ENCODE peak calls at places on chromosomes 1 and 21, in ten cellular contexts. Y is gastrocnemius medialis, I is body of pancreas, A is stomach, S is A549, L is breast epithelium, D is sigmoid colon, R is prostate gland, N is vagina, J is heart left ventricle. W is an unnamed sample.

GRCh38 chr1:56520202-56520601 is 59.2 kb downstream of the PLPP3 start:
- DNase-seq in S (no peak), R (no peak), J (no peak), L (no peak), Y (no peak), I (no peak), N (no peak), D (no peak), A (no peak), W (no peak)

GRCh38 chr1:209860293-209860881 is 32.6 kb downstream of the UTP25 start:
- DNase-seq in N (no peak), J (peak), A (peak), S (peak), I (peak), L (no peak), D (peak), R (peak), Y (peak), W (peak)

GRCh38 chr1:30277415-30277814 is 446.0 kb downstream of the MATN1 start:
- DNase-seq in L (no peak), N (no peak), J (peak), R (no peak), D (no peak), Y (no peak), S (no peak), I (no peak), A (no peak), W (no peak)

GRCh38 chr1:31248276-31248675 is 8.6 kb upstream of the NKAIN1 start:
- DNase-seq in I (no peak), R (no peak), S (no peak), Y (no peak), A (no peak), L (no peak), J (no peak), D (no peak), N (no peak), W (no peak)

GRCh38 chr1:204990059-204990664 is 52.9 kb upstream of the CNTN2 start:
- DNase-seq in A (no peak), R (no peak), S (no peak), D (no peak), L (no peak), I (no peak), Y (no peak), N (no peak), J (no peak), W (no peak)

GRCh38 chr21:36890086-36890485 is 76.4 kb downstream of the HLCS start:
- DNase-seq in J (no peak), A (no peak), I (no peak), R (no peak), D (no peak), L (no peak), S (no peak), Y (no peak), N (no peak), W (no peak)

GRCh38 chr1:85339089-85339488 is 62.7 kb upstream of the BCL10 start:
- DNase-seq in D (no peak), I (no peak), A (no peak), N (no peak), J (no peak), L (no peak), R (no peak), Y (no peak), S (no peak), W (no peak)

GRCh38 chr21:26952274-26953066 is 14.4 kb downstream of the ADAMTS5 start:
- DNase-seq in R (no peak), L (no peak), N (no peak), I (no peak), D (no peak), A (no peak), S (no peak), J (no peak), Y (no peak), W (no peak)

GRCh38 chr1:53379662-53380002 is 51.8 kb upstream of the LRP8 start:
- DNase-seq in I (no peak), Y (no peak), L (peak), J (no peak), S (no peak), D (no peak), N (no peak), A (no peak), R (no peak), W (no peak)

GRCh38 chr1:248810727-248811513 is 14.8 kb downstream of the SH3BP5L start:
- DNase-seq in J (no peak), S (no peak), Y (no peak), L (no peak), R (no peak), A (peak), I (peak), D (no peak), N (no peak), W (peak)

GRCh38 chr1:161736332-161736969 is 13.1 kb upstream of the DUSP12 start:
- DNase-seq in N (no peak), S (peak), D (no peak), J (no peak), I (no peak), Y (no peak), A (no peak), L (no peak), R (no peak), W (no peak)

DNA sequence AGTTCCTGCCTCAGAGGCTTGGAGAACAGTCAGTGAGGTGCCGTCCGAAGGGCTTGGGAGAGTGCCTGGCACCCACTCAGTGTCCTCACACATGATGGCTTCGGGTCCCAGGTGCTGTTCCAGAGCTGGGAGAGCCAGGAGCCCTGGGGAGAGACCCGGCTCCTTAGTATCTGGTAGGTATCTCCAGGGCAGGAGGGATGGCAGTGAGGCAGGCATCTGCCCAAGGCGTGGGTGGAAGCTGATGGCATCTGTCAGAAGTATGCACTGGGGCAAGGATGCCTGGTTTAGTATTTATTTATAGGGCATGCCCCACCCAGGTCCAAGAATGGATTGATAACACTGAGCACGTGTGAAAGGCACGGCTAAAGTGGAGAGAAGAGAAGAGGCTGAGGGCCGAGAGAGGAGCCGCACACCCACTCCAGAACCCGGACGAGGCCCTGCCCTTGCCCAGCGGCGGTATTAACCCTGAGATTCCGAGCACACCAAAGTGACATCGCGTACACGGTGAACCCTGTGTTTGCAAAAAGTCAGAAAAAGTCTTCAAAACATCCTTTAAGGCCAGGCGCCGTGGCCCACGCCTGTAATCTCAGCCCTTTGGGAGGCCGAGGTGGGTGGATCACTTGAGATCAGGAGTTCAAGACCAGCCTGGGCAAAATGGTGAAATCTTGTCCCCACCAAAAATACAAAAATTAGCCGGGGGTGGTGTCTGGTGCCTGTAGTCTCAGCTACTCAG is 2.4 kb downstream of the TP73 start:
- DNase-seq in D (no peak), A (no peak), R (no peak), Y (no peak), S (no peak), L (peak), I (no peak), J (no peak), N (no peak), W (no peak)
- TF ChIP-seq POLR2A in D (no peak), A (no peak), R (no peak), Y (no peak), S (no peak), L (no peak), I (no peak), J (no peak), N (no peak), W (no peak)

DNA sequence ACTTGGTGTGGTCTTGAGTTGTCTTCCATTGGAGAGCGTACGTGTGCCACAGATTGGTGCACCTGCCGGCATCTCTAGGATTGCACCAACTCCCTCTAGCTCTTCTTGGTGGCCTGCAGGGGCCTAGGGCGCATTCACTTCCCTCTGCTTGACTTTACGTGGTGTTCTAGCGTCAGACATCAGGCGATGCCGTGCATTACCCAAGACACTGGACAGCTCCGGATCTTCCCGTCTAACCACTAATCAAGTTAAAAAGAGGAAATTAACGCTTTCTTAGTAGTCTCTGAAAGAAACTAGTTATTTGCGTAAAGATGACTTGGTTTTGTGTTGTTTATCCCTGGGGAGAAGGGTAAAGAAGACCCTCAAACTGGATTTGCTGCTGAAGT is 510 bp upstream of the IL10RB start:
- DNase-seq in A (peak), S (no peak), L (no peak), R (peak), J (peak), Y (peak), N (peak), D (peak), I (peak), W (peak)
- TF ChIP-seq CTCF in A (no peak), S (no peak), L (no peak), R (no peak), J (no peak), Y (no peak), N (no peak), D (no peak), I (no peak), W (no peak)

GRCh38 chr1:21492171-21492625 is 17.0 kb upstream of the ALPL start:
- DNase-seq in J (no peak), S (no peak), R (no peak), A (no peak), N (no peak), D (no peak), Y (no peak), I (no peak), L (no peak), W (no peak)
- H3K27ac ChIP-seq in J (no peak), S (no peak), R (no peak), A (no peak), N (no peak), D (no peak), Y (no peak), I (no peak), L (no peak), W (no peak)

GRCh38 chr1:116367256-116367949 is 5.6 kb upstream of the ATP1A1 start:
- DNase-seq in J (no peak), L (no peak), I (no peak), R (no peak), N (no peak), D (no peak), A (no peak), S (no peak), Y (no peak), W (no peak)
- TF ChIP-seq POLR2A in J (no peak), L (no peak), I (no peak), R (no peak), N (no peak), D (no peak), A (no peak), S (no peak), Y (no peak), W (no peak)

DNA sequence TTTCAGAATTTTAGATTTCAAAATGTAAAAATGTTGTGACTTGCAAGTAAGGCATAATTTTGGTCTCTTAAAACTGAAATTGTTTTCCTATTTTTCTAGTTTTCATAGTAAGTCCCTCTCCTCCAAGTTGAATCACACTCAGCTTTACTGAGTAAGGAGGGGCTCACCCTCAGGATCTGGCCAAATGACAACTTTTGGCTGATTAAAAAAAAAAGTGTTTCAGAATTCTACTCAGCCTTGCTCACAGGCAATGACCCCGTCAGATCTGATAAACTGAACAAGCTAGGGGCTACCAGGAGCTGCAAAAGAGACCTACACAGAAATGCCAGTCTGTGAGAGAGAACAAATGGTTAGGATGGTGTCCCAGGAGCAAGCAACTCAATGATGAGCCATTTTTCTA is 159.8 kb downstream of the PBX1 start:
- DNase-seq in R (no peak), D (no peak), L (no peak), J (no peak), A (no peak), I (no peak), N (no peak), S (no peak), Y (no peak), W (no peak)
- TF ChIP-seq CTCF in R (no peak), D (no peak), L (no peak), J (no peak), A (no peak), I (no peak), N (no peak), S (no peak), Y (no peak), W (no peak)

DNA sequence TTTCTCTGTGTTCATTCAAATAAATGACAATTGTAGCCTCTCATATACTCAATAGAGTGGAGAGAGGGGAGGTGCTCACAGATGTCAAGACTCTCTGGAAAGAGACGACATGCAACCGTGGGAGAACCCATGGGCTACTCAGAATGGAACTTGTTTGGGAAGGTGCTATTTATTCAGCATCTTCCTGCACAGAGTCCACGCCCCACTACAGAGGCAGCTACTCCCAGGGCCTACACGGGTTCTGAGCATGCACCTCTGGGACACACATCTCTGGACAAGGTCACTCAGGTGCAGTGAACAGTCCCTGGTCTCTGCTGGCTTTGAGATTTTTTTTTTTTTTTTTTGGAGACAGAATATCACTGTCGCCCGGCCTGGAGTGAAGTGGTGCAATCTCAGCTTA is 64.1 kb downstream of the NID1 start:
- DNase-seq in N (no peak), R (no peak), L (no peak), Y (no peak), A (no peak), J (no peak), D (no peak), I (no peak), S (no peak), W (peak)
- H3K27ac ChIP-seq in N (peak), R (no peak), L (peak), Y (no peak), A (peak), J (peak), D (peak), I (no peak), S (no peak), W (peak)

DNA sequence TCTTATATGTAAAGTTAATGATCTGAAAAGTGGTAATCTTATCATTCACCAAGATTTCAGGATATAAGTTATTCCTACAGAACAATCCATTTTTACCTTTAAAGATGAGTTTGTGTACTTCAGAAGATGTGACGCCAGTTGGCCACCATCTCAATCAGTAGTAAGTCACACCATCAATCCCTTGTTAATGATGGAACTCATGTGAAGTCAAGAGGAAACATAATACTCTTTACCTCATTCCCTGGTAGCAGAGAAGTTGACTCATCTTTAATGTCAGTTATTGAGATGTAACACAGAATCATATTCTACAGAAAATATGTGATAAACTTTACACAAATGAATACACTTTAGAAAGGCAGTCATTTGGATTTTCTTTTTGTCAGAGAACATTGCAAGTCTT is 38.2 kb downstream of the MRPL39 start:
- DNase-seq in N (no peak), Y (no peak), D (no peak), J (no peak), I (no peak), R (no peak), A (no peak), L (no peak), S (no peak), W (no peak)
- TF ChIP-seq POLR2A in N (no peak), Y (no peak), D (no peak), J (no peak), I (no peak), R (no peak), A (no peak), L (no peak), S (no peak), W (no peak)

GRCh38 chr21:32916522-32917099 is 109.1 kb upstream of the OLIG2 start:
- DNase-seq in A (no peak), L (no peak), D (no peak), J (no peak), N (peak), R (no peak), S (peak), Y (no peak), I (no peak), W (no peak)
- TF ChIP-seq CTCF in A (no peak), L (no peak), D (no peak), J (no peak), N (no peak), R (no peak), S (no peak), Y (no peak), I (no peak), W (no peak)